ENCODE peak calls at places on chromosomes 1 and 21, in five cellular contexts. H, T, G, R and Y are unnamed samples.

GRCh38 chr1:24189528-24189927 is 2.4 kb upstream of the IFNLR1 start:
- DNase-seq in H (no peak), T (no peak), G (no peak), R (no peak), Y (no peak)

GRCh38 chr21:42233067-42233981 is 14.4 kb downstream of the ABCG1 start:
- DNase-seq in H (peak), T (peak), G (no peak), R (peak), Y (no peak)

GRCh38 chr1:32406629-32407111 is 12.4 kb upstream of the BSDC1 start:
- DNase-seq in H (no peak), T (peak), G (no peak), R (no peak), Y (no peak)

GRCh38 chr1:43954036-43954435 is 7.3 kb downstream of the IPO13 start:
- DNase-seq in H (no peak), T (no peak), G (no peak), R (no peak), Y (no peak)

GRCh38 chr1:43266881-43267280 is 2.9 kb upstream of the TMEM125 start:
- DNase-seq in H (no peak), T (no peak), G (no peak), R (no peak), Y (no peak)

GRCh38 chr1:93588955-93589354 is 92.7 kb downstream of the BCAR3 start:
- DNase-seq in H (no peak), T (no peak), G (no peak), R (no peak), Y (no peak)

GRCh38 chr1:12810691-12811408 is 19.7 kb downstream of the PRAMEF1 start:
- DNase-seq in H (no peak), T (no peak), G (no peak), R (no peak), Y (no peak)

GRCh38 chr1:209790286-209791193 is 6.2 kb upstream of the C1orf74 start:
- DNase-seq in H (no peak), T (no peak), G (no peak), R (no peak), Y (no peak)

GRCh38 chr1:172602706-172603105 is 56.2 kb upstream of the FASLG start:
- DNase-seq in H (no peak), T (no peak), G (no peak), R (no peak), Y (no peak)

GRCh38 chr21:46159390-46159789 is 4.0 kb upstream of the FTCD start:
- DNase-seq in H (no peak), T (no peak), G (peak), R (no peak), Y (no peak)

GRCh38 chr1:186188004-186188539 is 187.0 kb downstream of the TPR start:
- DNase-seq in H (peak), T (peak), G (no peak), R (no peak), Y (peak)

GRCh38 chr1:189180057-189180456 is 1297.6 kb downstream of the BRINP3 start:
- DNase-seq in H (no peak), T (no peak), G (no peak), R (no peak), Y (no peak)

GRCh38 chr1:168728452-168729404 is at the start of gene DPT:
- DNase-seq in H (peak), T (no peak), G (no peak), R (peak), Y (peak)

GRCh38 chr1:187517508-187517907 is 688.8 kb downstream of the PLA2G4A start:
- DNase-seq in H (no peak), T (no peak), G (no peak), R (no peak), Y (no peak)

GRCh38 chr1:107526524-107527198 is 385.8 kb downstream of the NTNG1 start:
- DNase-seq in H (no peak), T (no peak), G (no peak), R (no peak), Y (no peak)

GRCh38 chr21:38915546-38915945 is 109.8 kb downstream of the ETS2 start:
- DNase-seq in H (no peak), T (no peak), G (no peak), R (no peak), Y (no peak)

GRCh38 chr1:183778006-183778405 is 26.9 kb upstream of the RGL1 start:
- DNase-seq in H (no peak), T (no peak), G (no peak), R (no peak), Y (no peak)

GRCh38 chr1:160397651-160398050 is 2.7 kb upstream of the VANGL2 start:
- DNase-seq in H (no peak), T (no peak), G (no peak), R (no peak), Y (no peak)

GRCh38 chr1:198495635-198496034 is 44.8 kb downstream of the ATP6V1G3 start:
- DNase-seq in H (no peak), T (no peak), G (peak), R (no peak), Y (no peak)

GRCh38 chr21:35244514-35244913 is 195.4 kb upstream of the RUNX1 start:
- DNase-seq in H (peak), T (peak), G (no peak), R (no peak), Y (no peak)

GRCh38 chr21:37702241-37702640 is 214.0 kb downstream of the KCNJ6 start:
- DNase-seq in H (no peak), T (no peak), G (no peak), R (no peak), Y (no peak)

GRCh38 chr1:63739452-63739851 is 34.4 kb upstream of the ROR1 start:
- DNase-seq in H (no peak), T (peak), G (no peak), R (no peak), Y (no peak)

GRCh38 chr1:62688687-62689085 is 500 bp upstream of the DOCK7 start:
- DNase-seq in H (no peak), T (peak), G (no peak), R (no peak), Y (no peak)

GRCh38 chr1:153985341-153985912 is 712 bp downstream of the RAB13 start:
- DNase-seq in H (peak), T (no peak), G (no peak), R (no peak), Y (no peak)

GRCh38 chr1:41898191-41898713 is 20.5 kb downstream of the HIVEP3 start:
- DNase-seq in H (peak), T (peak), G (no peak), R (no peak), Y (no peak)

GRCh38 chr1:8520483-8520966 is 202.6 kb downstream of the SLC45A1 start:
- DNase-seq in H (no peak), T (no peak), G (no peak), R (no peak), Y (no peak)

GRCh38 chr1:163202833-163203451 is at the start of gene RGS5:
- DNase-seq in H (peak), T (no peak), G (peak), R (peak), Y (no peak)

GRCh38 chr1:32250893-32251716 is at the start of gene LCK:
- DNase-seq in H (no peak), T (no peak), G (no peak), R (no peak), Y (no peak)

GRCh38 chr1:110340207-110340468 is 961 bp downstream of the RBM15 start:
- DNase-seq in H (no peak), T (no peak), G (no peak), R (no peak), Y (no peak)
- TF ChIP-seq CTCF in H (no peak), T (no peak), G (no peak), R (no peak), Y (peak)

GRCh38 chr1:40876891-40877290 is 14.7 kb upstream of the CITED4 start:
- DNase-seq in H (no peak), T (no peak), G (no peak), R (no peak), Y (no peak)
- H3K4me3 ChIP-seq in H (no peak), T (no peak), G (no peak), R (no peak), Y (no peak)

GRCh38 chr1:200904772-200905171 is 10.1 kb downstream of the INAVA start:
- DNase-seq in H (no peak), T (no peak), G (no peak), R (no peak), Y (no peak)

GRCh38 chr1:200901350-200901749 is 6.7 kb downstream of the INAVA start:
- DNase-seq in H (no peak), T (no peak), G (no peak), R (no peak), Y (no peak)

GRCh38 chr1:200901796-200902444 is 7.2 kb downstream of the INAVA start:
- DNase-seq in H (no peak), T (peak), G (no peak), R (no peak), Y (no peak)

GRCh38 chr1:200905411-200906052 is 10.8 kb downstream of the INAVA start:
- DNase-seq in H (no peak), T (peak), G (no peak), R (no peak), Y (no peak)

DNA sequence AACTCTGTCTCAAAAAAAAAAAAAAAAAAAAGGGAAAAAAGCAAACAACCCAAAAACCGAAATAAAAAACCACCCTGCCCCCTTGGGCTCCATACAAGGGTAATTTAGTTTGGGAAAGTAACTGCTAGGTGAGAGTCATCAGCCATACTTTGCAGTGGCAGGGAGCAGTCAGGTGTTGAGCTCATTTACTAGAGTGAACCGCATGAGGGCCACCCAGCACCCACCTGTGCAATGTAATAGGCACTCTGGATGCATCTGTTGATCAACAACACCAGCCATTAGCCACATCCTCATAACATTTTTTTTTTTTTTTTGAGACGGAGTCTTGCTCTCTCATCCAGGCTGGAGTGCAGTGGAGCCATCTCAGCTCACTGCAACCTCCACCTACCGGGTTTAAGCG is 9.1 kb downstream of the INAVA start:
- DNase-seq in H (no peak), T (no peak), G (no peak), R (no peak), Y (no peak)
- TF ChIP-seq CTCF in H (no peak), T (no peak), G (no peak), R (no peak), Y (no peak)

DNA sequence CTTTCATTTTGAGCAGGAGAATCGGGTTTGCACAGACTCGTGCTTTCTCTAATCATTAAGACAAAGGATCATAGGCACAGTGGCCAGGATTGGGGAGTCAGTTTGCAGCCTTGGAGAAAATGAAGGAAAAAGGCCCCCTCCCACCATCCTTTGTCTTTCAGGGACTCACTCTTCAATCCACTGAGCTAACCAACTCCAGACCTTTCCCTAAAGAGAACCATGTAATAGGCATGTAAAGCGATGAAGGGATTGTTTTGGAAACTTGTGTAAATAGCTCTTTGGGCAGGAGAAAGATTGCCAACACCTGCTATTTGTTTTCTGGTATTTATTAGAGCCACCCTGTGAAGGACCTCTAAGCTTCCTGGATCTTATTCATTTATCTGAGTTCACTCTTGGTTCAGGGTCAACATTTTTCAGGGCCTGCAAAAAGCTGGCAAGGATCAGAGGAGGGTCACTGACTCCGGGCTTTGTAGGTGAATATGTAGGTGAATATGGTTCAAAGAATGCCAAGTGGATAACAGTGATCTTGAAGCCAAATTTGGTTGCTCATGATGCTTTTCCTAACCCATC is 192.6 kb upstream of the FGGY start:
- DNase-seq in H (no peak), T (no peak), G (no peak), R (no peak), Y (no peak)
- H3K4me3 ChIP-seq in H (no peak), T (no peak), G (no peak), R (no peak), Y (no peak)

GRCh38 chr1:180886338-180886737 is 26.4 kb upstream of the KIAA1614 start:
- DNase-seq in H (no peak), T (no peak), G (no peak), R (no peak), Y (no peak)

GRCh38 chr1:180884588-180885300 is 28.0 kb upstream of the KIAA1614 start:
- DNase-seq in H (no peak), T (no peak), G (no peak), R (no peak), Y (no peak)

GRCh38 chr1:180887841-180888240 is 24.9 kb upstream of the KIAA1614 start:
- DNase-seq in H (no peak), T (no peak), G (no peak), R (no peak), Y (no peak)

GRCh38 chr1:180881806-180882509 is 30.7 kb upstream of the KIAA1614 start:
- DNase-seq in H (peak), T (peak), G (peak), R (no peak), Y (no peak)
- TF ChIP-seq CTCF in H (peak), T (peak), G (peak), R (peak), Y (peak)

DNA sequence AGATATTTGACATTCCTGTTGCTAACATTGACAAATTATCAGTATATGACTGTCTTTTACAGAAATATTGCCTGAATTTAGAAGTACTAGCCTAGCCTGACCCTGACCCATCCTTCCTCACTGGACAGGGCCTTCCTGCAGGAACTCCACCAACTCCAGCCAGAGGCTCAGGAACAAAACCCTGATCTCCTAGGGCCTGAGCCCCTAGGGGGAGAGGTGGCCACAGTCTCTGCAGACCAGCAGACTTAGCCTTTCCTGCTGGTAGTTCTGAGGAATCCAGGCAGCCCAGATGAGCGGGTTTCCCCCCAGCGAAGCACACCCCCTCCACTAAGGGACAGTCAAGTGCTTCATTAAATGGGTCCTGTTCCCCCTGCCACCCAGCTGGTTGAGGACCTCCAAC is 44.3 kb upstream of the LRIF1 start:
- DNase-seq in H (no peak), T (no peak), G (no peak), R (no peak), Y (no peak)
- H3K4me3 ChIP-seq in H (no peak), T (no peak), G (no peak), R (no peak), Y (no peak)

DNA sequence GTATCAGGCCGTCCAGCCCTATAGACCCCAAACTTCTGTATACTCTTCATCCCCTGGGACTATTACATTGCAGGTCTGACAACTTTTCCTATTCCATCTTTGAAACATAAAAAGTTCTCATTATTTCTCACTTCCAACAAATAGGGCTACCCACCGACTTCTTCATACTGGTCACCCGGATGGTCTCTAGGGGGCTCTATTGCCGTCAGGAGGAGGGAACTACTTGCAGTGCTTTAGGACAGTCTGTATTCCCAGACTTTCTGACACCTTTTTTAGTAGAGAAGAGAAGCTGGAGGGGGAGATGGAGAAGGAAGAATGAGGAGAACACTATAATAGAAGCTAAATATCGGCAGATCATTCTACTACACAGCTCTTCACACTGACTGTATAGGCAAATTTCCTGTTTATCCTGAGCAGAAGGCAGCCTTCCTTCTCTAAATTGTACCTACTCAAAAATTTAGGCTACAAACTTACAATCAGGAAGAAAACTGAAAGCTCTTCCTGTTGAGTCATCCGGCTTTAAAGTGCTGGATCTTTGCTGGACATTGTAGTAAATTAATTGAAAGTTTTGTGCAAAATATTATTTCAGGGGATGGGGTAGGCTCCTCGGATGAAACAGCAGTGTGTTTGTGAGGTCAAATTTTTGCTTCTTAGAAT is 54.6 kb downstream of the CDC7 start:
- DNase-seq in H (peak), T (peak), G (peak), R (no peak), Y (no peak)
- TF ChIP-seq CTCF in H (no peak), T (no peak), G (peak), R (peak), Y (no peak)

DNA sequence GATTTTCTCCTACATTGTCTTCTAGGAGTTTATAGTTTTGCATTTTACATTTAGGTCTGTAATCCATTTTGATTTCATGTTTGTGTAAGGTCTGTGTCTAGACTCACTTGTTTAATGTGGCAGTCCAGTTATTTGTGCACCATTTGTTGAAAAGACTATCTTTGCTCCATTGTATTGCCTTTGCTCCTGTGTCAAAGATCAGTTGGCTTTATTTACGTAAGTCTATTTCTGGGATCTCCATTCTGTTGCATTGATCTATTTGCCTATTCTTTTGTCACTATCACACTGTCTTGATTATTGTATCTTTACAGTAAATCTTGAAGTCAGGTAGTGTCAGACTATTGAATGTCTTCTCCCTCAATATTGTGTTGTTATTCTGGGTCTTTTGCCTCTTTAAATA is 49.7 kb upstream of the RGS2 start:
- DNase-seq in H (no peak), T (no peak), G (no peak), R (no peak), Y (no peak)
- H3K4me3 ChIP-seq in H (no peak), T (no peak), G (no peak), R (no peak), Y (no peak)

DNA sequence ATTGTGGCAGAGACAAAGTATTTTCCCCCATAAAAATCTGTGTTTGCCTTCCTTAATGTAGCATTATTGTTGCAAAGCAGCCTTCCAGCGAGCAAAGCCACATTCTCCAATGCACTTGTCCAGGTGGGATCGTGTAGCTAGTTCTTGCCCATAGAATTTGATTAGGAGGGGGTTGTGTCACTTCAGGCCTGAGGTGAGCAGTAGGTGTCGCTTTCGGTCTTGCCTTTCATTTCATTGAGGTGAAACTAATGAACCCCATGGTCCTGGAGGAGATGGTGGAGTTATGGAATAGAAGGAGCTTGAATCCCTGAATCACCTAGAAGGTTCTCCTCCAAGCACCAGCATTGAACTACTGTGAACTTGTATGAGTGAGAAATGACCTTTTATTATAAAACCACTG is 318.9 kb upstream of the PBX1 start:
- DNase-seq in H (peak), T (peak), G (peak), R (peak), Y (no peak)
- TF ChIP-seq CTCF in H (no peak), T (peak), G (peak), R (peak), Y (peak)